ENCODE peak calls at places on chromosomes 7 and 10, in four cellular contexts. J is mesenchymal stem cell, D is IMR-90, F is neuronal stem cell. Z is an unnamed sample.

GRCh38 chr10:89167915-89168314 is 39.2 kb downstream of the CH25H start:
- DNase-seq in J (no peak), D (no peak), F (no peak), Z (no peak)

GRCh38 chr7:101542527-101543241 is 86.4 kb downstream of the MYL10 start:
- DNase-seq in F (peak), J (peak), D (peak), Z (peak)

GRCh38 chr10:98262571-98262970 is 5.4 kb downstream of the LOXL4 start:
- DNase-seq in F (no peak), D (peak), J (no peak), Z (peak)

GRCh38 chr10:19921300-19922140 is 105.3 kb downstream of the PLXDC2 start:
- DNase-seq in F (no peak), J (peak), D (peak), Z (no peak)

GRCh38 chr10:14093735-14094484 is 236.8 kb downstream of the FRMD4A start:
- DNase-seq in J (peak), F (peak), D (peak), Z (peak)

GRCh38 chr7:29297194-29297890 is 102.8 kb downstream of the CHN2 start:
- DNase-seq in D (no peak), J (no peak), F (no peak), Z (peak)

GRCh38 chr7:130912086-130912909 is 178.3 kb upstream of the KLF14 start:
- DNase-seq in J (peak), F (no peak), D (peak), Z (peak)

GRCh38 chr7:159093351-159093971 is 51.2 kb downstream of the VIPR2 start:
- DNase-seq in D (no peak), J (no peak), F (no peak), Z (no peak)

GRCh38 chr10:118278649-118279048 is 63.5 kb downstream of the FAM204A start:
- DNase-seq in J (no peak), D (no peak), F (no peak), Z (no peak)

GRCh38 chr7:155965010-155965409 is 152.7 kb upstream of the SHH start:
- DNase-seq in D (peak), J (no peak), F (no peak), Z (no peak)

GRCh38 chr10:121415017-121415416 is 183.2 kb downstream of the FGFR2 start:
- DNase-seq in F (no peak), J (no peak), D (no peak), Z (no peak)

GRCh38 chr10:25766213-25766612 is 167.8 kb upstream of the MYO3A start:
- DNase-seq in F (no peak), J (no peak), D (no peak), Z (peak)

GRCh38 chr7:153109561-153109960 is 350.0 kb downstream of the ACTR3B start:
- DNase-seq in F (no peak), J (no peak), D (no peak), Z (no peak)

GRCh38 chr7:110156511-110156910 is 934.4 kb upstream of the LRRN3 start:
- DNase-seq in F (no peak), D (no peak), J (no peak), Z (peak)

GRCh38 chr7:70719120-70719519 is 412.8 kb upstream of the GALNT17 start:
- DNase-seq in D (no peak), F (no peak), J (no peak), Z (no peak)

GRCh38 chr10:31083765-31084184 is 52.1 kb upstream of the ZNF438 start:
- DNase-seq in F (no peak), D (peak), J (peak), Z (peak)

DNA sequence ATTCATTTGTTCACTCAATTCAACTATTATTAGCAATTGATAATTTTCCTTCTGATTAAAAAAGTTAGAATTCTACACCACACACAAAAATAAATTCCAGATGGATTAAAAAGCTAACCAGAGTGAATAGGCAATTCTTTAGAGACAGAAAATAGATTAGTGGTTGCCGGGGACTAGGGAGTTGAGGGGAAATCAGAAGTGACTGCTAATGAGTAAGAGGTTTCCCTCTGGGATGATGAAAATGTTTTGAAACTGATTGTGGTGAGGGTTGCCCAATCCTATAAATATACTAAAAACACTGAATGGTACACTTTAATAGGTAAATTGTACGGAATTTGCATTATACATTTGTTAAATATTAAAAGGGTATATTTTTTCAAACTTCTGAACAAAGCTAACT is 214.9 kb downstream of the GPAM start:
- DNase-seq in D (no peak), J (no peak), F (no peak), Z (no peak)
- H3K18ac ChIP-seq in D (no peak), J (no peak), F (no peak), Z (no peak)

GRCh38 chr7:33192695-33193291 is 63.4 kb downstream of the BBS9 start:
- DNase-seq in D (no peak), J (no peak), F (no peak), Z (no peak)

GRCh38 chr7:33191326-33191725 is 62.0 kb downstream of the BBS9 start:
- DNase-seq in F (no peak), J (no peak), D (no peak), Z (peak)

GRCh38 chr7:33195264-33195663 is 65.9 kb downstream of the BBS9 start:
- DNase-seq in J (peak), F (no peak), D (peak), Z (no peak)

GRCh38 chr7:33193308-33193864 is 64.0 kb downstream of the BBS9 start:
- DNase-seq in D (no peak), J (no peak), F (no peak), Z (peak)

GRCh38 chr7:33190688-33191304 is 61.4 kb downstream of the BBS9 start:
- DNase-seq in D (no peak), F (no peak), J (no peak), Z (no peak)
- H3K18ac ChIP-seq in D (no peak), F (no peak), J (no peak), Z (no peak)

GRCh38 chr7:28291559-28291958 is 111.0 kb upstream of the JAZF1 start:
- DNase-seq in F (no peak), J (no peak), D (no peak), Z (peak)
- H3K18ac ChIP-seq in F (no peak), J (no peak), D (no peak), Z (no peak)

GRCh38 chr7:21869785-21870402 is 75.8 kb downstream of the CDCA7L start:
- DNase-seq in J (peak), D (peak), F (no peak), Z (peak)

GRCh38 chr7:21867816-21868646 is 77.7 kb downstream of the CDCA7L start:
- DNase-seq in D (no peak), F (no peak), J (no peak), Z (no peak)

GRCh38 chr7:21868647-21868896 is 77.1 kb downstream of the CDCA7L start:
- DNase-seq in F (no peak), J (no peak), D (no peak), Z (no peak)
- H3K18ac ChIP-seq in F (no peak), J (no peak), D (no peak), Z (no peak)

GRCh38 chr7:3197567-3198212 is 103.4 kb upstream of the SDK1 start:
- DNase-seq in D (no peak), F (no peak), J (no peak), Z (no peak)

GRCh38 chr7:3194501-3195141 is 106.4 kb upstream of the SDK1 start:
- DNase-seq in F (peak), D (peak), J (peak), Z (peak)

GRCh38 chr7:3198316-3198715 is 102.7 kb upstream of the SDK1 start:
- DNase-seq in D (no peak), F (no peak), J (no peak), Z (no peak)

GRCh38 chr7:3195160-3195559 is 105.9 kb upstream of the SDK1 start:
- DNase-seq in F (no peak), J (no peak), D (no peak), Z (no peak)

DNA sequence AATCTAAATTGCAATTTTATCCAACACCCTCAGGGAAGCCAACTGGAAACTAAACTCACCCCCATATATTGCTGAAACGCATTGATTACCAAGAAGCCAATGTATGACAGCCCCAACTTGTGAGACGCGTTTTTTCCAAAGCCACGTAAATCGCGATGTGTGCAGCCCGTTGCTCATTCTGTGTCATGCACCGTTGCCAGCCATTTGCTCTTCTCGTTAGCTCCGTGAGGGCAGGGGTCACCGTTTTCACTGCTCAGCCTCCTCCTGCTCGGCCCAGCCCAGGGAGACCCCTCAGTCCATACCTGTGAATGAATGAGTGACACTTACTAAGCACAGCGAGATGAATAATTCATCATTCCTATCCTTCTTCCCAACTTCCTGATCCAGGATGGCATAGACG is 104.4 kb upstream of the SDK1 start:
- DNase-seq in J (no peak), F (no peak), D (no peak), Z (no peak)
- H3K18ac ChIP-seq in J (no peak), F (peak), D (no peak), Z (no peak)

DNA sequence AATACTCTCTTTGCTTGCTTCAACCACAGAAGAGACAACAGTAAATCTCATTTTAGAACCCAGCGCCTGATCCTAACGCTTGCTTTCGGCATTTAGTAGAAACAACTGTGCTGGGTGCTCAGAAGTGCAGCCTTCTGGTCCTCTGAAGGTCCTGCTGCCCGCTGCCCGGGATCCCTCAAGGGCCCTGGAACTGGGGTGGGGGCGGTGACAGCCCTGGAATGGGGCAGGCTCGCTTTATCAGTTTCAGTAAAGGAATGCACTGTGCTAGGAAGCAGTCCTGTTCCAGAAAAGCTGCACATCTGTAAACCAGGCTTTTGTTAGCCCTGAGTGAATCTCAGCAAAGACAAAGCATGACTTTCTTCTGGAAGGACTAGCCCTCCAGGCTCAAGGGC is 254.6 kb downstream of the TNS3 start:
- DNase-seq in D (peak), J (no peak), F (no peak), Z (no peak)
- H3K18ac ChIP-seq in D (peak), J (peak), F (no peak), Z (peak)

DNA sequence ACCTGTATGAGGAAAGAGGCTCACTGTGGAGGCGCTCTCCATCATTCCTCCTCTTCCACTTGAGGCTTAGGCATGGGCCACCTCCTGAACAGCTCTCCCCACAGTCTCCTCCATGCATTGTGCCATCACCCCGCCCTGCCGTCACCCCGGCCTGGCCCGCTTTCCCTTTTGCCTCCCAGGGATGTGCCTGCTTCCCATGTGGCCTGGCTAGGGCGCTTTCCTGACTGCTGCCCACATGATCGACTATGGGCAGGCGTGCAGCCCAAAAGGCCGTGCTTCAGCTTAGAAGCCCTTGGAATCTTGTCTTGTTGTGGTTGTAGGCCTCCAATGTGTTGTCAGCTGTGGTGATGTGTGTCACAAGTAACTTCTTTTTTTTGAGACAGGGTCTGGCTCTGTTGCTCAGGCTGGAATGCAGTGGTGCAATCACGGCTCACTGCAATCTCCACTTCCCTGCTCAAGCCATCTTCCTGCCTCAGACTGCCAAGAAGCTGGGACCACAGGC is 1.8 kb upstream of the ACTR3C start:
- DNase-seq in D (peak), J (peak), F (no peak), Z (no peak)
- H3K18ac ChIP-seq in D (no peak), J (no peak), F (peak), Z (no peak)